ENCODE peak calls at places on chromosomes 11 and 22, in five cellular contexts. S is stimulated activated CD8-positive, alpha-beta memory T cell treated with anti-CD3 and anti-CD28 coated beads, Interleukin-15, amount 100 ng/mL, for 1 hour; O is NCI-H1092; M is heart right ventricle; K is caudate nucleus. A is an unnamed sample.

GRCh38 chr11:4040461-4040860 is 54.1 kb upstream of the RRM1 start:
- DNase-seq in S (no peak), O (no peak), M (no peak), K (no peak), A (no peak)

GRCh38 chr11:97743205-97743742 is 1277.5 kb upstream of the CNTN5 start:
- DNase-seq in S (no peak), O (no peak), M (no peak), K (no peak), A (no peak)

GRCh38 chr11:35541621-35542375 is 16.4 kb upstream of the PAMR1 start:
- DNase-seq in S (no peak), O (no peak), M (peak), K (no peak), A (no peak)

GRCh38 chr11:127485541-127485940 is 485.0 kb upstream of the KIRREL3 start:
- DNase-seq in S (no peak), O (no peak), M (no peak), K (no peak), A (no peak)

GRCh38 chr11:67031791-67032561 is 9.0 kb downstream of the SYT12 start:
- DNase-seq in S (no peak), O (no peak), M (no peak), K (no peak), A (no peak)

GRCh38 chr11:95563173-95563572 is 226.4 kb downstream of the FAM76B start:
- DNase-seq in S (no peak), O (no peak), M (no peak), K (no peak), A (no peak)

GRCh38 chr22:50602338-50602700 is 1.7 kb downstream of the MAPK8IP2 start:
- DNase-seq in S (no peak), O (no peak), M (no peak), K (no peak), A (no peak)

GRCh38 chr22:30188911-30189310 is 57.6 kb downstream of the LIF start:
- DNase-seq in S (no peak), O (no peak), M (no peak), K (no peak), A (no peak)

GRCh38 chr11:13450832-13451397 is 12.1 kb downstream of the BTBD10 start:
- DNase-seq in S (no peak), O (no peak), M (no peak), K (no peak), A (no peak)

GRCh38 chr11:119144825-119145476 is 3.9 kb upstream of the ABCG4 start:
- DNase-seq in S (no peak), O (peak), M (peak), K (no peak), A (peak)

GRCh38 chr11:6258571-6258998 is 1.1 kb upstream of the CCKBR start:
- DNase-seq in S (no peak), O (no peak), M (no peak), K (peak), A (peak)

GRCh38 chr22:24978308-24978707 is 25.8 kb downstream of the KIAA1671 start:
- DNase-seq in S (no peak), O (no peak), M (no peak), K (no peak), A (no peak)

GRCh38 chr11:61026121-61027031 is 54.9 kb downstream of the CD6 start:
- DNase-seq in S (no peak), O (no peak), M (no peak), K (no peak), A (no peak)

GRCh38 chr11:112625816-112626215 is 335.4 kb upstream of the NCAM1 start:
- DNase-seq in S (no peak), O (no peak), M (no peak), K (no peak), A (no peak)

GRCh38 chr11:116145187-116145865 is 627.5 kb downstream of the BUD13 start:
- DNase-seq in S (no peak), O (no peak), M (no peak), K (no peak), A (no peak)

GRCh38 chr11:100961633-100962032 is 168.0 kb downstream of the PGR start:
- DNase-seq in S (no peak), O (no peak), M (no peak), K (no peak), A (no peak)

GRCh38 chr11:22244986-22245592 is 52.2 kb downstream of the ANO5 start:
- DNase-seq in S (no peak), O (peak), M (peak), K (peak), A (no peak)

GRCh38 chr22:41799486-41800347 is 762 bp upstream of the CCDC134 start:
- DNase-seq in S (no peak), O (no peak), M (peak), K (peak), A (peak)

GRCh38 chr11:17298302-17298701 is 21.8 kb downstream of the NUCB2 start:
- DNase-seq in S (no peak), O (no peak), M (no peak), K (no peak), A (no peak)

GRCh38 chr11:90229791-90230190 is 6.9 kb upstream of the CHORDC1 start:
- DNase-seq in S (no peak), O (no peak), M (no peak), K (no peak), A (no peak)

GRCh38 chr22:39518996-39519680 is 1.2 kb upstream of the ATF4 start:
- DNase-seq in S (no peak), O (no peak), M (no peak), K (no peak), A (no peak)

GRCh38 chr11:120800206-120800605 is 223.7 kb upstream of the TBCEL start:
- DNase-seq in S (no peak), O (no peak), M (no peak), K (no peak), A (no peak)

GRCh38 chr11:31643831-31644230 is 134.3 kb downstream of the ELP4 start:
- DNase-seq in S (no peak), O (no peak), M (no peak), K (no peak), A (no peak)

GRCh38 chr11:9980931-9981330 is 313.1 kb downstream of the SBF2 start:
- DNase-seq in S (no peak), O (no peak), M (no peak), K (no peak), A (no peak)

GRCh38 chr11:47941907-47942558 is 38.3 kb upstream of the PTPRJ start:
- DNase-seq in S (no peak), O (no peak), M (no peak), K (no peak), A (peak)

GRCh38 chr11:82557274-82557673 is 176.4 kb downstream of the FAM181B start:
- DNase-seq in S (no peak), O (no peak), M (peak), K (no peak), A (no peak)

A was measured in hypothalamus.